ENCODE peak calls at places on chromosome 3, in eight cellular contexts. One of them, this sample, is unnamed.

GRCh38 chr3:186365202-186365974 is 3.4 kb upstream of the DGKG start:
- DNase-seq in esophagus squamous epithelium: no peak
- DNase-seq in Peyer's patch: no peak
- DNase-seq in stimulated activated CD4-positive, alpha-beta T cell treated with anti-CD3 and anti-CD28 coated beads, Interleukin-4, amount 100 ng/mL, for 48 hours: no peak
- DNase-seq in right lobe of liver: no peak
- DNase-seq in effector CD4-positive, alpha-beta T cell: no peak
- DNase-seq in GM23338: no peak
- DNase-seq in mesothelial cell of epicardium: no peak
- DNase-seq in this sample: no peak

GRCh38 chr3:88434001-88434400 is 284.2 kb downstream of the C3orf38 start:
- DNase-seq in esophagus squamous epithelium: no peak
- DNase-seq in Peyer's patch: no peak
- DNase-seq in stimulated activated CD4-positive, alpha-beta T cell treated with anti-CD3 and anti-CD28 coated beads, Interleukin-4, amount 100 ng/mL, for 48 hours: no peak
- DNase-seq in right lobe of liver: no peak
- DNase-seq in effector CD4-positive, alpha-beta T cell: no peak
- DNase-seq in GM23338: no peak
- DNase-seq in mesothelial cell of epicardium: no peak
- DNase-seq in this sample: no peak

GRCh38 chr3:177729939-177730700 is 532.8 kb upstream of the TBL1XR1 start:
- DNase-seq in esophagus squamous epithelium: no peak
- DNase-seq in Peyer's patch: no peak
- DNase-seq in stimulated activated CD4-positive, alpha-beta T cell treated with anti-CD3 and anti-CD28 coated beads, Interleukin-4, amount 100 ng/mL, for 48 hours: no peak
- DNase-seq in right lobe of liver: no peak
- DNase-seq in effector CD4-positive, alpha-beta T cell: no peak
- DNase-seq in GM23338: no peak
- DNase-seq in mesothelial cell of epicardium: no peak
- DNase-seq in this sample: no peak

GRCh38 chr3:159865042-159865579 is 123.5 kb upstream of the IL12A start:
- DNase-seq in esophagus squamous epithelium: no peak
- DNase-seq in Peyer's patch: no peak
- DNase-seq in stimulated activated CD4-positive, alpha-beta T cell treated with anti-CD3 and anti-CD28 coated beads, Interleukin-4, amount 100 ng/mL, for 48 hours: no peak
- DNase-seq in right lobe of liver: no peak
- DNase-seq in effector CD4-positive, alpha-beta T cell: no peak
- DNase-seq in GM23338: no peak
- DNase-seq in mesothelial cell of epicardium: no peak
- DNase-seq in this sample: no peak

GRCh38 chr3:47978386-47978785 is 37.8 kb downstream of the MAP4 start:
- DNase-seq in esophagus squamous epithelium: no peak
- DNase-seq in Peyer's patch: no peak
- DNase-seq in stimulated activated CD4-positive, alpha-beta T cell treated with anti-CD3 and anti-CD28 coated beads, Interleukin-4, amount 100 ng/mL, for 48 hours: no peak
- DNase-seq in right lobe of liver: no peak
- DNase-seq in effector CD4-positive, alpha-beta T cell: no peak
- DNase-seq in GM23338: no peak
- DNase-seq in mesothelial cell of epicardium: no peak
- DNase-seq in this sample: no peak

GRCh38 chr3:126962756-126963155 is 20.2 kb upstream of the PLXNA1 start:
- DNase-seq in esophagus squamous epithelium: no peak
- DNase-seq in Peyer's patch: no peak
- DNase-seq in stimulated activated CD4-positive, alpha-beta T cell treated with anti-CD3 and anti-CD28 coated beads, Interleukin-4, amount 100 ng/mL, for 48 hours: no peak
- DNase-seq in right lobe of liver: peak
- DNase-seq in effector CD4-positive, alpha-beta T cell: no peak
- DNase-seq in GM23338: no peak
- DNase-seq in mesothelial cell of epicardium: no peak
- DNase-seq in this sample: no peak

GRCh38 chr3:185712337-185712736 is 112.5 kb downstream of the IGF2BP2 start:
- DNase-seq in esophagus squamous epithelium: no peak
- DNase-seq in Peyer's patch: no peak
- DNase-seq in stimulated activated CD4-positive, alpha-beta T cell treated with anti-CD3 and anti-CD28 coated beads, Interleukin-4, amount 100 ng/mL, for 48 hours: no peak
- DNase-seq in right lobe of liver: no peak
- DNase-seq in effector CD4-positive, alpha-beta T cell: no peak
- DNase-seq in GM23338: no peak
- DNase-seq in mesothelial cell of epicardium: no peak
- DNase-seq in this sample: no peak

GRCh38 chr3:195450731-195451229 is 8.0 kb upstream of the ACAP2 start:
- DNase-seq in esophagus squamous epithelium: no peak
- DNase-seq in Peyer's patch: no peak
- DNase-seq in stimulated activated CD4-positive, alpha-beta T cell treated with anti-CD3 and anti-CD28 coated beads, Interleukin-4, amount 100 ng/mL, for 48 hours: no peak
- DNase-seq in right lobe of liver: no peak
- DNase-seq in effector CD4-positive, alpha-beta T cell: no peak
- DNase-seq in GM23338: no peak
- DNase-seq in mesothelial cell of epicardium: no peak
- DNase-seq in this sample: no peak

GRCh38 chr3:178915365-178915764 is 156.2 kb downstream of the ZMAT3 start:
- DNase-seq in esophagus squamous epithelium: no peak
- DNase-seq in Peyer's patch: no peak
- DNase-seq in stimulated activated CD4-positive, alpha-beta T cell treated with anti-CD3 and anti-CD28 coated beads, Interleukin-4, amount 100 ng/mL, for 48 hours: no peak
- DNase-seq in right lobe of liver: no peak
- DNase-seq in effector CD4-positive, alpha-beta T cell: no peak
- DNase-seq in GM23338: peak
- DNase-seq in mesothelial cell of epicardium: no peak
- DNase-seq in this sample: peak

GRCh38 chr3:171157980-171158379 is 131.5 kb upstream of the SLC2A2 start:
- DNase-seq in esophagus squamous epithelium: no peak
- DNase-seq in Peyer's patch: no peak
- DNase-seq in stimulated activated CD4-positive, alpha-beta T cell treated with anti-CD3 and anti-CD28 coated beads, Interleukin-4, amount 100 ng/mL, for 48 hours: no peak
- DNase-seq in right lobe of liver: no peak
- DNase-seq in effector CD4-positive, alpha-beta T cell: no peak
- DNase-seq in GM23338: no peak
- DNase-seq in mesothelial cell of epicardium: no peak
- DNase-seq in this sample: no peak

GRCh38 chr3:65924762-65925161 is 114.0 kb downstream of the MAGI1 start:
- DNase-seq in esophagus squamous epithelium: no peak
- DNase-seq in Peyer's patch: no peak
- DNase-seq in stimulated activated CD4-positive, alpha-beta T cell treated with anti-CD3 and anti-CD28 coated beads, Interleukin-4, amount 100 ng/mL, for 48 hours: no peak
- DNase-seq in right lobe of liver: no peak
- DNase-seq in effector CD4-positive, alpha-beta T cell: no peak
- DNase-seq in GM23338: no peak
- DNase-seq in mesothelial cell of epicardium: no peak
- DNase-seq in this sample: no peak

GRCh38 chr3:195550723-195551122 is 7.6 kb upstream of the PPP1R2 start:
- DNase-seq in esophagus squamous epithelium: no peak
- DNase-seq in Peyer's patch: no peak
- DNase-seq in stimulated activated CD4-positive, alpha-beta T cell treated with anti-CD3 and anti-CD28 coated beads, Interleukin-4, amount 100 ng/mL, for 48 hours: no peak
- DNase-seq in right lobe of liver: no peak
- DNase-seq in effector CD4-positive, alpha-beta T cell: no peak
- DNase-seq in GM23338: no peak
- DNase-seq in mesothelial cell of epicardium: no peak
- DNase-seq in this sample: no peak

GRCh38 chr3:4752201-4753072 is 226.8 kb upstream of the BHLHE40 start:
- DNase-seq in esophagus squamous epithelium: no peak
- DNase-seq in Peyer's patch: no peak
- DNase-seq in stimulated activated CD4-positive, alpha-beta T cell treated with anti-CD3 and anti-CD28 coated beads, Interleukin-4, amount 100 ng/mL, for 48 hours: no peak
- DNase-seq in right lobe of liver: peak
- DNase-seq in effector CD4-positive, alpha-beta T cell: no peak
- DNase-seq in GM23338: no peak
- DNase-seq in mesothelial cell of epicardium: no peak
- DNase-seq in this sample: peak

GRCh38 chr3:79202471-79203143 is 565.2 kb downstream of the ROBO1 start:
- DNase-seq in esophagus squamous epithelium: no peak
- DNase-seq in Peyer's patch: no peak
- DNase-seq in stimulated activated CD4-positive, alpha-beta T cell treated with anti-CD3 and anti-CD28 coated beads, Interleukin-4, amount 100 ng/mL, for 48 hours: no peak
- DNase-seq in right lobe of liver: no peak
- DNase-seq in effector CD4-positive, alpha-beta T cell: no peak
- DNase-seq in GM23338: peak
- DNase-seq in mesothelial cell of epicardium: no peak
- DNase-seq in this sample: peak

GRCh38 chr3:88149146-88149515 is 628 bp upstream of the C3orf38 start:
- DNase-seq in esophagus squamous epithelium: no peak
- DNase-seq in Peyer's patch: no peak
- DNase-seq in stimulated activated CD4-positive, alpha-beta T cell treated with anti-CD3 and anti-CD28 coated beads, Interleukin-4, amount 100 ng/mL, for 48 hours: no peak
- DNase-seq in right lobe of liver: no peak
- DNase-seq in effector CD4-positive, alpha-beta T cell: no peak
- DNase-seq in GM23338: peak
- DNase-seq in mesothelial cell of epicardium: no peak
- DNase-seq in this sample: peak

GRCh38 chr3:66483006-66483928 is 17.6 kb downstream of the LRIG1 start:
- DNase-seq in esophagus squamous epithelium: no peak
- DNase-seq in Peyer's patch: no peak
- DNase-seq in stimulated activated CD4-positive, alpha-beta T cell treated with anti-CD3 and anti-CD28 coated beads, Interleukin-4, amount 100 ng/mL, for 48 hours: no peak
- DNase-seq in right lobe of liver: peak
- DNase-seq in effector CD4-positive, alpha-beta T cell: no peak
- DNase-seq in GM23338: no peak
- DNase-seq in mesothelial cell of epicardium: no peak
- DNase-seq in this sample: no peak